ENCODE peak calls at places on chromosomes 1 and 21, in five cellular contexts. A is adrenal gland, P is hepatocyte, W is neural crest cell, E is MCF 10A. D is an unnamed sample.

GRCh38 chr1:99599678-99600175 is 46.2 kb upstream of the PALMD start:
- DNase-seq in A (peak; percentile 98), P (peak; percentile 55), W (no peak), E (peak; percentile 53), D (no peak)

GRCh38 chr1:23562138-23562819 is 3.0 kb upstream of the ID3 start:
- DNase-seq in A (peak; percentile 96), P (peak; percentile 99), W (peak; percentile 84), E (peak; percentile 93), D (peak; percentile 77)

GRCh38 chr1:80962559-80962958 is 838.2 kb upstream of the ADGRL2 start:
- DNase-seq in A (no peak), P (no peak), W (no peak), E (no peak), D (no peak)

GRCh38 chr1:42418516-42418915 is 37.3 kb downstream of the ZMYND12 start:
- DNase-seq in A (no peak), P (no peak), W (no peak), E (no peak), D (no peak)

GRCh38 chr1:118008011-118008410 is 78.5 kb downstream of the WDR3 start:
- DNase-seq in A (no peak), P (no peak), W (no peak), E (no peak), D (no peak)

GRCh38 chr1:149942885-149943284 is 6.2 kb upstream of the MTMR11 start:
- DNase-seq in A (no peak), P (no peak), W (no peak), E (no peak), D (no peak)

GRCh38 chr21:38984982-38985422 is 179.3 kb downstream of the ETS2 start:
- DNase-seq in A (no peak), P (no peak), W (no peak), E (peak; percentile 28), D (no peak)

GRCh38 chr1:212346586-212346985 is 61.4 kb downstream of the PPP2R5A start:
- DNase-seq in A (no peak), P (no peak), W (no peak), E (no peak), D (no peak)

GRCh38 chr1:48492392-48492791 is 20.4 kb upstream of the SPATA6 start:
- DNase-seq in A (peak; percentile 86), P (no peak), W (no peak), E (no peak), D (no peak)

GRCh38 chr1:11847667-11848445 is at the start of gene NPPA:
- DNase-seq in A (no peak), P (peak; percentile 30), W (no peak), E (no peak), D (no peak)

GRCh38 chr1:168112673-168113305 is 23.9 kb downstream of the GPR161 start:
- DNase-seq in A (peak; percentile 18), P (peak; percentile 74), W (no peak), E (peak; percentile 100), D (peak; percentile 43)

GRCh38 chr1:168114845-168115244 is 21.9 kb downstream of the GPR161 start:
- DNase-seq in A (no peak), P (no peak), W (no peak), E (peak; percentile 58), D (no peak)

GRCh38 chr1:168105846-168106245 is 30.9 kb downstream of the GPR161 start:
- DNase-seq in A (no peak), P (no peak), W (no peak), E (no peak), D (no peak)

GRCh38 chr1:168106274-168106673 is 30.5 kb downstream of the GPR161 start:
- DNase-seq in A (no peak), P (no peak), W (no peak), E (no peak), D (no peak)

DNA sequence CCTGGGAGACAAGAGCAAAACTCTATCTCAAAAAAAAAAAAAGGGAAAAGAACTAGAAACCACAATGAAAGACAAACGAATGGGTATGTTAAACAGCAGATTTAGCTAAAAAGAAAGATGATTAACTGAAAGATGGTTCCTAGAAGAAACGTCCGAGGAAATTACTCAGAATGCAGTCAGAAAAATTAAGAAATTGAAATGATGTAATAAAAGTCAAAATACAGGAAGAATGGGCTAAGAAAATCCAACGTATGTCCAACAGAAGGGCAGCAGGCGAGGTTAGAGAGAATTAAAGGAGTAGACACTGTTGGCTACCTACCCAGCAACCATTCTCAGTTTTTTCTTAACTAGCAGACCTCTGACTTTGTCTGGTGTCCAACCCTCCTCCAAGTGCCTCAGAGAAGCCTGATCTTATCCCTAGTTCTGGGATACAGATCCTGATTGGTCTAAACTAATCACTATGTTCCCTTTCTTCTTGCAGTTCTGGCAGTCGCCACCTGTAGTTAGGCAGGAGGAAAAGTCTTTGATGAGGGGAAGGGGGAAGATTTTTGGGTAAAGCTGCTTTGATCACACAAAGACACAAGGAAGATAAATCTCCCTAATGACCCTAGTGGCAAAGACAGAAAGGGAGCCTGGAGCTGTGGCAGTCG is 25.7 kb downstream of the GPR161 start:
- DNase-seq in A (no peak), P (no peak), W (no peak), E (peak; percentile 60), D (no peak)
- TF ChIP-seq CTCF in A (no peak), P (no peak), W (no peak), E (no peak), D (no peak)

DNA sequence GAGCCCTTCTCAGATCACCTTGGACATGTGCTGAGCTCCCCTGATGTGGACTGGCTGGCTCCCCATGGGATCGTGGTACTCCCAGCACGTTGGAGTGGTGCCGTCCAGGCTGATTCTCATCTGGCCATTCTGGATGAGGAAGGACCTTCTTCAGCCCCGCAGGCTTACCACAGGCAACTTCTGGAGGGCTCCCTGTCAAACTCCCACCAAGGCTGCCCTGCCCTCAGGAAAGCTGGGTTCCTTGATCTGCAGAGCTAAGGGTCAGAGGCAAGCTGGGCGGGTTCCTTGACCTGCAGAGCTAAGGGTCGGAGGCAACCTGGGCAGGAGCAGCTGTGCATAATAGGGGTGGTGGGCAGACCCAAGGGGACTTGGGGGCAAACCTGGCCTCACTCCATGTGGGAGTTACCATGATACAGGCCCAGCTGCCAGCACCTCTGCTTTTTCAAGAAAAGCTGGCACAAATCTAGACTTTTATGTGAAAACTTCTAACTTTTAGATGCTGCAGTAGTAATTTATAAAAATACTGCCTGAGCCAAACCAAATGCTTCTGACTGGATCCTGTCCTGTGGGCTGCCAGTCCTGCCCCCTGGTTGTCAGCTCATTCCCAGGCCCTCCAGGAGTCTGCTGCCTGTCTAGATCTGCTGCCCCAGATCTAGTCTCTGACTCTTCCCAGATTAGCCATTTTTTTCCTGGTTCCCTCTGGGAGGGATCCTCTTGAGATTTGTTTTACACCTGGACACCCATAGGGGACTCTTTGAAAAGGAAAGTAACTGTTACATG is 5.6 kb upstream of the THEM5 start:
- DNase-seq in A (no peak), P (no peak), W (no peak), E (no peak), D (no peak)
- TF ChIP-seq CTCF in A (no peak), P (no peak), W (no peak), E (no peak), D (no peak)

GRCh38 chr1:168447871-168448270 is 95.9 kb downstream of the XCL2 start:
- DNase-seq in A (no peak), P (no peak), W (no peak), E (no peak), D (no peak)

GRCh38 chr1:168453056-168453455 is 90.7 kb downstream of the XCL2 start:
- DNase-seq in A (no peak), P (no peak), W (no peak), E (no peak), D (no peak)

GRCh38 chr1:168454211-168454815 is 89.5 kb downstream of the XCL2 start:
- DNase-seq in A (no peak), P (no peak), W (no peak), E (no peak), D (no peak)

GRCh38 chr1:168455764-168456163 is 88.0 kb downstream of the XCL2 start:
- DNase-seq in A (no peak), P (no peak), W (no peak), E (no peak), D (no peak)

DNA sequence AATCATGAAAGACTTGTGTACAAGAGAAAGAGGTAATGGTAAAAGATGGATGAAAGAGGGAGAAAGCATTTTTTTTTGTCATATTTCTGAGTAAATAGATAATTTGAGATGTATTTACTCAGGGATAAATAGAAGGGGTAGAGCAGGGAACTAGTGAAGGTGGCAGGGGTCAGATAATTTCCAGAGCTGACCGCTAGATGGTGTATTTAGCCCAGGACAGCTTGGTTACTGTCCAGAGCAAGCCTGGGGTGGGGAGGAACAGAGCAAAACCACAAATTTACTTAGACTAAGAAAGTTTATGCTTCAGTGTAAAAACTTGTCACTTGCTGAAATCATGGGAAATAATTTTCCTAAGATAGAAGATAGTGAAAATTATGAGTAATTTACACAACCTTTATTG is 91.5 kb downstream of the XCL2 start:
- DNase-seq in A (no peak), P (no peak), W (no peak), E (no peak), D (no peak)
- TF ChIP-seq CTCF in A (no peak), P (peak; percentile 3), W (peak; percentile 20), E (peak; percentile 22), D (peak; percentile 19)

DNA sequence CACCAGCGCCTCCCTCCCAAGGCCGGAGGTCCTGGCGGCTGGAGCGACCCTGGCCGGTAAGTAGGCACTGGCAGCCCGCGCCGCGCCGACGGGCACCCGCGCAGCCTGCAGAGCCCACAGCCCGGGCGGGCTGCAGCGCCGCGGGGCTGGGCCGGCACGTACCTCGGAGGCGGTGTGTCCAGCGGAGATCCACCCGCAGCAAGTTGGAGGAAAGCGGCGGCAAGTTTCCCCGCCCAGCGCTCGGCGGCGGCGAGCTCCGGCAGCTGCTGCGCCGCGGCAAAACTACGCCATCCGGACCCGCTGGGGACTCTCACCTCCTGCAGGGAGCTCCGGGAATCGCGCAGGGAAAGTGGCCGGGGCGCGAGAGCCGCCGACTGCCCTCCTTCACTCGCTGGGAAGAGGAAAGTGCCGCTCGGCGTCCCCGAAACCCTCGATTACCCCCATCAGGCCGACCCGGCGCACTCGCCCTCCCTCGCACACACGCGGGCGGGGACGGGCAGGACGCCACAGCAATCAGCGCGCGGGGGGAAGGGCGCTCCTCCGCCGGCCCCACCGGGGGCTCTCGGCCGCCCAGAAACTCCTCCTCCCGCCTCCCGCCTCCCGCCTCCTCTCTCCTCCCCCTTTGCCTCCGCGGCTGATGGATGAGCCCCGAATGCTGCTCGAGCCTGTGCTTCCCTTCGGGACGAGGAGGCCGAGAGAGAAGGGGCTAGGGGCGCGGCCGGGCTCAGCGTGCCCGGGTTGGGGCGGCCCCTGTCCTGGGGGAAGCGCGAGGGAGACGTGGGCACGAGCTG is at the start of gene TGFBR3:
- DNase-seq in A (peak; percentile 94), P (peak; percentile 93), W (peak; percentile 87), E (peak; percentile 86), D (peak; percentile 84)
- TF ChIP-seq CTCF in A (peak; percentile 73), P (peak; percentile 55), W (peak; percentile 63), E (peak; percentile 51), D (peak; percentile 47)